ENCODE peak calls at places on chromosomes 12 and 14, in eight cellular contexts. One of them, this sample, is unnamed. For H3K9me2, the result is how much of the 10 kb centered on the place peaks cover.

GRCh38 chr12:25884024-25884919 is 74.2 kb upstream of the RASSF8 start:
- DNase-seq in PC-3: no peak
- DNase-seq in hepatocyte: no peak
- DNase-seq in GM23248: no peak
- DNase-seq in HCT116: no peak
- DNase-seq in OCI-LY7: no peak
- DNase-seq in MM.1S: no peak
- DNase-seq in SK-N-SH: no peak
- DNase-seq in this sample: peak

GRCh38 chr12:52249041-52249461 is 16.0 kb downstream of the KRT7 start:
- DNase-seq in PC-3: peak
- DNase-seq in hepatocyte: no peak
- DNase-seq in GM23248: peak
- DNase-seq in HCT116: no peak
- DNase-seq in OCI-LY7: no peak
- DNase-seq in MM.1S: no peak
- DNase-seq in SK-N-SH: no peak
- DNase-seq in this sample: no peak

GRCh38 chr12:31783996-31784645 is 55.3 kb upstream of the AMN1 start:
- DNase-seq in PC-3: no peak
- DNase-seq in hepatocyte: no peak
- DNase-seq in GM23248: no peak
- DNase-seq in HCT116: no peak
- DNase-seq in OCI-LY7: no peak
- DNase-seq in MM.1S: no peak
- DNase-seq in SK-N-SH: no peak
- DNase-seq in this sample: no peak

GRCh38 chr14:75201087-75201486 is 24.7 kb upstream of the TMED10 start:
- DNase-seq in PC-3: no peak
- DNase-seq in hepatocyte: peak
- DNase-seq in GM23248: no peak
- DNase-seq in HCT116: no peak
- DNase-seq in OCI-LY7: no peak
- DNase-seq in MM.1S: no peak
- DNase-seq in SK-N-SH: peak
- DNase-seq in this sample: no peak

GRCh38 chr12:123010681-123011080 is 30.2 kb downstream of the ARL6IP4 start:
- DNase-seq in PC-3: no peak
- DNase-seq in hepatocyte: no peak
- DNase-seq in GM23248: no peak
- DNase-seq in HCT116: no peak
- DNase-seq in OCI-LY7: no peak
- DNase-seq in MM.1S: no peak
- DNase-seq in SK-N-SH: no peak
- DNase-seq in this sample: no peak

GRCh38 chr14:49766839-49767238 is 1.1 kb upstream of the KLHDC2 start:
- DNase-seq in PC-3: no peak
- DNase-seq in hepatocyte: peak
- DNase-seq in GM23248: peak
- DNase-seq in HCT116: no peak
- DNase-seq in OCI-LY7: peak
- DNase-seq in MM.1S: no peak
- DNase-seq in SK-N-SH: peak
- DNase-seq in this sample: no peak

GRCh38 chr14:104968153-104968527 is 10.0 kb downstream of the AHNAK2 start:
- DNase-seq in PC-3: peak
- DNase-seq in hepatocyte: peak
- DNase-seq in GM23248: peak
- DNase-seq in HCT116: no peak
- DNase-seq in OCI-LY7: no peak
- DNase-seq in MM.1S: no peak
- DNase-seq in SK-N-SH: peak
- DNase-seq in this sample: peak

GRCh38 chr12:111284709-111285108 is 84.2 kb downstream of the PHETA1 start:
- DNase-seq in PC-3: no peak
- DNase-seq in hepatocyte: no peak
- DNase-seq in GM23248: no peak
- DNase-seq in HCT116: no peak
- DNase-seq in OCI-LY7: no peak
- DNase-seq in MM.1S: no peak
- DNase-seq in SK-N-SH: no peak
- DNase-seq in this sample: no peak

GRCh38 chr14:98953544-98954346 is 318.3 kb downstream of the BCL11B start:
- DNase-seq in PC-3: no peak
- DNase-seq in hepatocyte: peak
- DNase-seq in GM23248: peak
- DNase-seq in HCT116: no peak
- DNase-seq in OCI-LY7: no peak
- DNase-seq in MM.1S: no peak
- DNase-seq in SK-N-SH: no peak
- DNase-seq in this sample: no peak

GRCh38 chr12:56778756-56779155 is 15.6 kb downstream of the HSD17B6 start:
- DNase-seq in PC-3: no peak
- DNase-seq in hepatocyte: no peak
- DNase-seq in GM23248: no peak
- DNase-seq in HCT116: no peak
- DNase-seq in OCI-LY7: no peak
- DNase-seq in MM.1S: no peak
- DNase-seq in SK-N-SH: no peak
- DNase-seq in this sample: no peak

GRCh38 chr12:66902020-66902419 is 223.1 kb upstream of the GRIP1 start:
- DNase-seq in PC-3: no peak
- DNase-seq in hepatocyte: no peak
- DNase-seq in GM23248: no peak
- DNase-seq in HCT116: no peak
- DNase-seq in OCI-LY7: no peak
- DNase-seq in MM.1S: no peak
- DNase-seq in SK-N-SH: no peak
- DNase-seq in this sample: no peak

GRCh38 chr12:45235087-45236025 is 19.5 kb downstream of the ANO6 start:
- DNase-seq in PC-3: peak
- DNase-seq in hepatocyte: peak
- DNase-seq in GM23248: peak
- DNase-seq in HCT116: peak
- DNase-seq in OCI-LY7: no peak
- DNase-seq in MM.1S: no peak
- DNase-seq in SK-N-SH: no peak
- DNase-seq in this sample: peak

GRCh38 chr14:77264466-77265186 is 6.4 kb downstream of the NGB start:
- DNase-seq in PC-3: no peak
- DNase-seq in hepatocyte: no peak
- DNase-seq in GM23248: no peak
- DNase-seq in HCT116: no peak
- DNase-seq in OCI-LY7: no peak
- DNase-seq in MM.1S: no peak
- DNase-seq in SK-N-SH: no peak
- DNase-seq in this sample: no peak

GRCh38 chr12:47992776-47993175 is 11.5 kb downstream of the COL2A1 start:
- DNase-seq in PC-3: no peak
- DNase-seq in hepatocyte: no peak
- DNase-seq in GM23248: no peak
- DNase-seq in HCT116: no peak
- DNase-seq in OCI-LY7: no peak
- DNase-seq in MM.1S: no peak
- DNase-seq in SK-N-SH: no peak
- DNase-seq in this sample: no peak

GRCh38 chr14:70170976-70171375 is 17.8 kb downstream of the SLC8A3 start:
- DNase-seq in PC-3: no peak
- DNase-seq in hepatocyte: no peak
- DNase-seq in GM23248: no peak
- DNase-seq in HCT116: no peak
- DNase-seq in OCI-LY7: no peak
- DNase-seq in MM.1S: no peak
- DNase-seq in SK-N-SH: no peak
- DNase-seq in this sample: no peak

DNA sequence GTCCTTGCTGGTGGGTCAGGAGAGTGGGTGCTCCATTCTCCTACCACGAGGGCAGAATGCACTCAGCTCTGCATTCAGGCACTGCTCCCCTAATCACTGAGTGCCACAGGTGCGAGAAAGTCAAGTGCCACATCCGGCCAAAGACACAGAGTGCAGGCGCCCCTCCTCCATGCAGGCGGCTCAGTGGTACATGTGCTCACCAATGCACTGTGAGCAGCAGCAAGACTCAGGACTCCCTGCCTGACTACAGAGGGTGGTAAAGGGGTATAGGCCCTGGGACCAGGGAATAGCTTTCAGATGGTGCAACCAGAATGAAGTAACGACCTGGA is 32.9 kb downstream of the ZFYVE21 start:
- DNase-seq in PC-3: no peak
- DNase-seq in hepatocyte: no peak
- DNase-seq in GM23248: no peak
- DNase-seq in HCT116: no peak
- DNase-seq in OCI-LY7: peak
- DNase-seq in MM.1S: peak
- DNase-seq in SK-N-SH: no peak
- DNase-seq in this sample: no peak
- TF ChIP-seq EZH2phosphoT487 in PC-3: no peak
- TF ChIP-seq EZH2phosphoT487 in hepatocyte: no peak
- TF ChIP-seq EZH2phosphoT487 in GM23248: no peak
- TF ChIP-seq EZH2phosphoT487 in HCT116: no peak
- TF ChIP-seq EZH2phosphoT487 in OCI-LY7: no peak
- TF ChIP-seq EZH2phosphoT487 in MM.1S: no peak
- TF ChIP-seq EZH2phosphoT487 in SK-N-SH: no peak
- TF ChIP-seq EZH2phosphoT487 in this sample: no peak

DNA sequence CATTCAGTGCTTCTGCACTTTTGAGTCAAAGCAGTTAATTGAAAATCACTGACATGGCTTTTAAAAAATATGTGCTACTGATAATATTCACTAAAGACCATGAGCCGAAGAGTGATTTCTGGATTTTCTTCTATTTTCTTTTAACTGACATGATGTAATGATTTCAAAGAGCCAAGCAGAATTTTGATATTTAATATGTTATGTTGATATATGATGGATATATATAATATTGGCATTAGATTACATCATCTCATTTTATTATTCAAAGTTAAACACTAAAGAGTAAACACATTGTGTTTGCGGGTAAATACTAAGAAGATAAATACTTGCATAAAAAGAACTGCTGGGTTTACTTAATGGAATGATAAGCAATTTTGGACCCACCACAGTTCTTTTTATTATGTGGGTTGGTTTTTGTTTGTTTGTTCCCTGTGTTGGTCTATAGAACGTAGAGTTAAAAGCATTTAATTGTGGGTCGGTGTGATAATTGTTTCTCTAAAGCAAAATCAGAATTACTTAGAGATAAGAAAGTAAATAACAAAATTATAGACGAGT is 692 bp downstream of the SPIC start:
- DNase-seq in PC-3: no peak
- DNase-seq in hepatocyte: no peak
- DNase-seq in GM23248: no peak
- DNase-seq in HCT116: no peak
- DNase-seq in OCI-LY7: no peak
- DNase-seq in MM.1S: no peak
- DNase-seq in SK-N-SH: no peak
- DNase-seq in this sample: no peak
- H3K9me2 ChIP-seq in PC-3: under half
- H3K9me2 ChIP-seq in hepatocyte: under half
- H3K9me2 ChIP-seq in GM23248: under half
- H3K9me2 ChIP-seq in HCT116: under half
- H3K9me2 ChIP-seq in OCI-LY7: under half
- H3K9me2 ChIP-seq in MM.1S: under half
- H3K9me2 ChIP-seq in SK-N-SH: under half
- H3K9me2 ChIP-seq in this sample: under half

DNA sequence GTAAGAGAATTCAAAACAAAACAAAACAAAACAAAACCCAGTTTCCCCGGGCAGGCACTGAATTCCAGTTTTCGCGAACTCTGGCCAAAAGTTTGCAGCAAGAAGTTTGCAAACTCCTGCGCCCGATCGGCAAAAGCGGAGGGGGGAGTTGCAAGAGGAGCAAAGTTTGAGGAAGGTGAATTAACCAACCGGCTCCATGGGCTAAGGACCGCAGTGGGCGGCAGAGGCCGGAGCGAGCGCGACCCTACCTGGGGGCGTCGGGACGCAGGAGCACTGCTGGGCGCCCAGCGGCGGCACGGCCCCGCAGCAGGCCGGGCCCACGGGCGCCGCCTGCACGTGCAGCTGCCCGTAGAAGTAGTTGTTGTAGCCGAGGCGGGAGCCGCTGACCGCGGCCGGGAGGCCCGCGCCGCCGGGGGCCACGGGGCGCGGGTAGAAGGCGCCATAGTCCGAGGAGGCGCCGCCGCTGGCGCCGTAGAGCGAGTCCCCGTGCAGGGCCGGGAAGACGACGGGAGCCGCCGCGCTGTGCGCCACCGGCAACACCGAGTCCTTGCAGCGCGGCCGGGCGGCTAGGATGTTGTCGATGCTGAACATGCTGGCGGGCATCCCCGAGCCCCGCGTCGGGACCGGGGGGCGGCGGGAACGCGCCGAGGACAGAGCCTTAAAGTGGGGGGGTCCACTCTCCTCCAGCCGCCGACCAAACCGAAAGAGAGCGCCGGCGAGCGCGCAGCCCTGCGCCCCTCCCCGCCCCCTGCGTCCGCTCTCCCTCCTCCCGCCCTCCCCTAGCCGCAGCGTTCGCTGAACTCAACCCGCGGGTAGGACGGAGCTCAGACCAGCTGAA is at the start of gene GSC:
- DNase-seq in PC-3: peak
- DNase-seq in hepatocyte: peak
- DNase-seq in GM23248: peak
- DNase-seq in HCT116: no peak
- DNase-seq in OCI-LY7: no peak
- DNase-seq in MM.1S: peak
- DNase-seq in SK-N-SH: peak
- DNase-seq in this sample: peak
- H3K4me3 ChIP-seq in PC-3: peak
- H3K4me3 ChIP-seq in hepatocyte: peak
- H3K4me3 ChIP-seq in GM23248: peak
- H3K4me3 ChIP-seq in HCT116: no peak
- H3K4me3 ChIP-seq in OCI-LY7: no peak
- H3K4me3 ChIP-seq in MM.1S: peak
- H3K4me3 ChIP-seq in SK-N-SH: peak
- H3K4me3 ChIP-seq in this sample: peak

GRCh38 chr14:67729072-67729561 is 27.4 kb downstream of the RDH12 start:
- DNase-seq in PC-3: no peak
- DNase-seq in hepatocyte: peak
- DNase-seq in GM23248: no peak
- DNase-seq in HCT116: no peak
- DNase-seq in OCI-LY7: no peak
- DNase-seq in MM.1S: no peak
- DNase-seq in SK-N-SH: no peak
- DNase-seq in this sample: peak

GRCh38 chr14:67725171-67725570 is 23.5 kb downstream of the RDH12 start:
- DNase-seq in PC-3: no peak
- DNase-seq in hepatocyte: no peak
- DNase-seq in GM23248: no peak
- DNase-seq in HCT116: no peak
- DNase-seq in OCI-LY7: no peak
- DNase-seq in MM.1S: no peak
- DNase-seq in SK-N-SH: no peak
- DNase-seq in this sample: no peak

GRCh38 chr14:67728258-67728657 is 26.6 kb downstream of the RDH12 start:
- DNase-seq in PC-3: no peak
- DNase-seq in hepatocyte: no peak
- DNase-seq in GM23248: no peak
- DNase-seq in HCT116: no peak
- DNase-seq in OCI-LY7: no peak
- DNase-seq in MM.1S: no peak
- DNase-seq in SK-N-SH: no peak
- DNase-seq in this sample: no peak

GRCh38 chr14:67722293-67722692 is 20.6 kb downstream of the RDH12 start:
- DNase-seq in PC-3: no peak
- DNase-seq in hepatocyte: peak
- DNase-seq in GM23248: peak
- DNase-seq in HCT116: no peak
- DNase-seq in OCI-LY7: no peak
- DNase-seq in MM.1S: no peak
- DNase-seq in SK-N-SH: peak
- DNase-seq in this sample: peak

GRCh38 chr14:67727361-67727760 is 25.7 kb downstream of the RDH12 start:
- DNase-seq in PC-3: no peak
- DNase-seq in hepatocyte: no peak
- DNase-seq in GM23248: no peak
- DNase-seq in HCT116: no peak
- DNase-seq in OCI-LY7: no peak
- DNase-seq in MM.1S: no peak
- DNase-seq in SK-N-SH: no peak
- DNase-seq in this sample: no peak
- TF ChIP-seq EZH2phosphoT487 in PC-3: no peak
- TF ChIP-seq EZH2phosphoT487 in hepatocyte: no peak
- TF ChIP-seq EZH2phosphoT487 in GM23248: no peak
- TF ChIP-seq EZH2phosphoT487 in HCT116: no peak
- TF ChIP-seq EZH2phosphoT487 in OCI-LY7: no peak
- TF ChIP-seq EZH2phosphoT487 in MM.1S: no peak
- TF ChIP-seq EZH2phosphoT487 in SK-N-SH: no peak
- TF ChIP-seq EZH2phosphoT487 in this sample: no peak

This sample was measured in GM23338.